ENCODE peak calls at places on chromosome 11, in nine cellular contexts. S is epithelial cell of esophagus; H is AG09309; D is EL; R is activated CD4-positive, alpha-beta T cell treated with anti-CD3 and anti-CD28 coated beads, Interleukin-2, amount 50 U/mL, for 24 hours; C is heart right ventricle; W is choroid plexus epithelial cell; Z is NCI-H345; K is anterior cingulate cortex. O is an unnamed sample.

GRCh38 chr11:65911682-65912568 is 6.9 kb downstream of the C11orf68 start:
- DNase-seq in S (peak), H (no peak), D (peak), R (no peak), C (no peak), W (peak), Z (peak), K (no peak), O (no peak)

GRCh38 chr11:17578958-17579357 is 31.9 kb downstream of the OTOG start:
- DNase-seq in S (no peak), H (no peak), D (no peak), R (no peak), C (no peak), W (no peak), Z (no peak), K (no peak), O (no peak)

GRCh38 chr11:111514216-111515031 is at the start of gene HOATZ:
- DNase-seq in S (no peak), H (no peak), D (no peak), R (no peak), C (no peak), W (no peak), Z (peak), K (no peak), O (no peak)

GRCh38 chr11:87046824-87047223 is 9.1 kb downstream of the TMEM135 start:
- DNase-seq in S (no peak), H (no peak), D (no peak), R (no peak), C (no peak), W (no peak), Z (no peak), K (no peak), O (no peak)

GRCh38 chr11:109853156-109853776 is 239.9 kb upstream of the ZC3H12C start:
- DNase-seq in S (peak), H (peak), D (peak), R (no peak), C (no peak), W (peak), Z (no peak), K (no peak), O (no peak)

GRCh38 chr11:61072316-61073109 is 29.8 kb upstream of the CD5 start:
- DNase-seq in S (no peak), H (no peak), D (no peak), R (no peak), C (no peak), W (no peak), Z (no peak), K (no peak), O (no peak)

GRCh38 chr11:92226331-92227232 is 2.0 kb downstream of the FAT3 start:
- DNase-seq in S (no peak), H (no peak), D (peak), R (no peak), C (peak), W (no peak), Z (peak), K (no peak), O (no peak)

GRCh38 chr11:25769287-25769686 is 562.6 kb upstream of the ANO3 start:
- DNase-seq in S (peak), H (no peak), D (no peak), R (no peak), C (no peak), W (peak), Z (no peak), K (no peak), O (no peak)

GRCh38 chr11:118436639-118437045 is 350 bp downstream of the KMT2A start:
- DNase-seq in S (peak), H (no peak), D (peak), R (peak), C (peak), W (peak), Z (no peak), K (no peak), O (no peak)

GRCh38 chr11:134236834-134237556 is 12.5 kb downstream of the VPS26B start:
- DNase-seq in S (no peak), H (no peak), D (peak), R (no peak), C (no peak), W (no peak), Z (no peak), K (no peak), O (no peak)

GRCh38 chr11:117421471-117421870 is 93.8 kb downstream of the CEP164 start:
- DNase-seq in S (no peak), H (no peak), D (no peak), R (no peak), C (no peak), W (no peak), Z (no peak), K (no peak), O (no peak)

GRCh38 chr11:106001304-106002012 is 20.6 kb downstream of the MSANTD4 start:
- DNase-seq in S (peak), H (no peak), D (no peak), R (no peak), C (no peak), W (peak), Z (no peak), K (no peak), O (no peak)

GRCh38 chr11:62842171-62842717 is 2.9 kb upstream of the WDR74 start:
- DNase-seq in S (no peak), H (no peak), D (peak), R (peak), C (peak), W (peak), Z (no peak), K (no peak), O (peak)

GRCh38 chr11:122883682-122883981 is 1.1 kb downstream of the JHY start:
- DNase-seq in S (no peak), H (peak), D (no peak), R (no peak), C (no peak), W (no peak), Z (no peak), K (no peak), O (no peak)

GRCh38 chr11:16759857-16760256 is 21.4 kb downstream of the C11orf58 start:
- DNase-seq in S (no peak), H (no peak), D (peak), R (no peak), C (no peak), W (peak), Z (no peak), K (no peak), O (no peak)

GRCh38 chr11:62400760-62401159 is 18.1 kb upstream of the SCGB1A1 start:
- DNase-seq in S (no peak), H (peak), D (peak), R (no peak), C (peak), W (peak), Z (no peak), K (peak), O (no peak)

GRCh38 chr11:11979487-11980117 is 28.8 kb downstream of the DKK3 start:
- DNase-seq in S (peak), H (no peak), D (peak), R (no peak), C (no peak), W (peak), Z (no peak), K (no peak), O (no peak)

GRCh38 chr11:762421-763072 is 14.7 kb downstream of the GATD1 start:
- DNase-seq in S (peak), H (peak), D (peak), R (no peak), C (no peak), W (peak), Z (no peak), K (no peak), O (no peak)

GRCh38 chr11:103210543-103210942 is 101.3 kb downstream of the DYNC2H1 start:
- DNase-seq in S (peak), H (no peak), D (no peak), R (no peak), C (no peak), W (no peak), Z (no peak), K (no peak), O (no peak)

GRCh38 chr11:9347100-9347499 is 32.7 kb upstream of the TMEM41B start:
- DNase-seq in S (no peak), H (no peak), D (no peak), R (no peak), C (no peak), W (no peak), Z (no peak), K (no peak), O (no peak)

GRCh38 chr11:79466411-79466810 is 25.6 kb upstream of the TENM4 start:
- DNase-seq in S (peak), H (peak), D (peak), R (no peak), C (no peak), W (peak), Z (no peak), K (no peak), O (no peak)

GRCh38 chr11:96109265-96110030 is 185.5 kb upstream of the MTMR2 start:
- DNase-seq in S (peak), H (no peak), D (no peak), R (no peak), C (no peak), W (no peak), Z (no peak), K (no peak), O (no peak)

GRCh38 chr11:113773092-113773415 is 438 bp downstream of the ZW10 start:
- DNase-seq in S (peak), H (no peak), D (peak), R (no peak), C (no peak), W (peak), Z (peak), K (no peak), O (no peak)

GRCh38 chr11:111063711-111064110 is 181.8 kb upstream of the POU2AF2 start:
- DNase-seq in S (peak), H (no peak), D (peak), R (no peak), C (no peak), W (peak), Z (no peak), K (no peak), O (no peak)

GRCh38 chr11:112229746-112230433 is 3.7 kb downstream of the PTS start:
- DNase-seq in S (no peak), H (peak), D (peak), R (no peak), C (no peak), W (peak), Z (no peak), K (no peak), O (no peak)

GRCh38 chr11:91904792-91905785 is 319.5 kb upstream of the FAT3 start:
- DNase-seq in S (no peak), H (no peak), D (no peak), R (no peak), C (no peak), W (no peak), Z (no peak), K (no peak), O (no peak)

GRCh38 chr11:57205046-57205671 is 23.4 kb downstream of the LRRC55 start:
- DNase-seq in S (peak), H (peak), D (peak), R (no peak), C (peak), W (peak), Z (no peak), K (no peak), O (no peak)

GRCh38 chr11:2270322-2271076 is at the start of gene ASCL2:
- DNase-seq in S (peak), H (no peak), D (no peak), R (no peak), C (no peak), W (no peak), Z (no peak), K (no peak), O (peak)

GRCh38 chr11:33375688-33376311 is 118.6 kb downstream of the HIPK3 start:
- DNase-seq in S (peak), H (no peak), D (peak), R (no peak), C (no peak), W (peak), Z (peak), K (no peak), O (no peak)